ENCODE peak calls at places on chromosomes 12 and 14, in six cellular contexts. Q, R, V, B, G and E are unnamed samples.

GRCh38 chr14:24630087-24630871 is 3.7 kb downstream of the GZMB start:
- DNase-seq in Q (no peak), R (no peak), V (no peak), B (no peak), G (no peak), E (no peak)

GRCh38 chr12:15200703-15201102 is 20.5 kb downstream of the RERG start:
- DNase-seq in Q (peak), R (no peak), V (no peak), B (no peak), G (no peak), E (no peak)

GRCh38 chr12:112839386-112839972 is 47.9 kb downstream of the RPH3A start:
- DNase-seq in Q (peak), R (peak), V (peak), B (peak), G (no peak), E (no peak)

GRCh38 chr12:113609692-113610469 is 138.2 kb upstream of the LHX5 start:
- DNase-seq in Q (no peak), R (no peak), V (peak), B (no peak), G (no peak), E (no peak)

GRCh38 chr14:100106260-100106659 is 41.0 kb downstream of the EVL start:
- DNase-seq in Q (no peak), R (no peak), V (no peak), B (no peak), G (no peak), E (no peak)

GRCh38 chr14:71464840-71465239 is 467.4 kb upstream of the RGS6 start:
- DNase-seq in Q (no peak), R (no peak), V (no peak), B (no peak), G (no peak), E (no peak)

GRCh38 chr12:78260976-78261375 is 430.3 kb downstream of the NAV3 start:
- DNase-seq in Q (no peak), R (no peak), V (no peak), B (no peak), G (no peak), E (no peak)

GRCh38 chr14:74349757-74350156 is 1.5 kb downstream of the VRTN start:
- DNase-seq in Q (no peak), R (no peak), V (peak), B (no peak), G (no peak), E (no peak)

GRCh38 chr12:121015825-121016766 is at the start of gene C12orf43:
- DNase-seq in Q (peak), R (peak), V (peak), B (peak), G (peak), E (peak)

GRCh38 chr12:34402228-34402898 is 380.1 kb downstream of the ALG10 start:
- DNase-seq in Q (no peak), R (no peak), V (no peak), B (no peak), G (peak), E (peak)

GRCh38 chr12:106084048-106084671 is 54.6 kb downstream of the NUAK1 start:
- DNase-seq in Q (peak), R (peak), V (peak), B (peak), G (no peak), E (no peak)

DNA sequence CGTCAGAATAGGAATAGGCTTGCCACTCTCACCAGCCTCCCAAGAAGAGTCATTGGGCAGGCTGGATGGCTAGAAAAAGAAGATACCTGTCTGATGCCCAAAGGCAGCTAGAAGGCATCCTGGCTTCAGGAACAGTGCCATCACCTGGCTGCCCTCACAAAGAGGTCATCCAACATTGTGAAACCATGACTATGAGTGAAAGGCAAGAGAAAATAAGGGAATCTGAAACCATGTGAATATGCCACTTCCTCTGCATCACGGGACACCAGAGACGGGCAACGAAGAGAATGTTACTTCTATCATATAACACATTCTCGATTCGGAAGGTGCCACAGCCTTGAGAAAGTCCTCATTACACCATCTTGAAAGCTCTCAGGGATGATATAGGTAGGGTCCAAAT is 182.0 kb downstream of the DAD1 start:
- DNase-seq in Q (no peak), R (no peak), V (no peak), B (no peak), G (no peak), E (no peak)
- TF ChIP-seq CTCF in Q (no peak), R (no peak), V (no peak), B (no peak), G (no peak), E (no peak)

DNA sequence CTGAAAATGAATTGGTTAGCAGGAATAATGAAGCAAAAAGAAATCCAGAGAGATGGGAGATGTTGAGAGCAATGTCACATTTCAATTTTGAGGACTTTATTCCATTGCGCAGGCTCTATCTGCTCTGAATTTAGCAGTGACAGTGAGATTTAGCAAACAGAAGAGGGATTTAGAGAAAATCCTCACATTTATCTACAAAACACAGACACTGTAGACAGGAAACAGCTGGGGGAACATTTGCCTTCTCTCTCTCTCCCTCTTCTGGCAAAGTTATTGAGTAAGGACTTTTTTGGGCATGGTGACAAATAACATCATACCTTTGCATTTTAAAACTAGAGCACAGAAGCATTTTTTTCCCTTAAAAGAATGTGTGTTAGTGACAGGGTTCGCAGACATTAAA is at the start of gene IGF1:
- DNase-seq in Q (peak), R (peak), V (peak), B (peak), G (peak), E (no peak)
- TF ChIP-seq CTCF in Q (peak), R (peak), V (peak), B (peak), G (peak), E (no peak)

GRCh38 chr14:58947816-58948440 is 240.5 kb upstream of the DAAM1 start:
- DNase-seq in Q (peak), R (no peak), V (peak), B (peak), G (no peak), E (no peak)
- TF ChIP-seq CTCF in Q (no peak), R (no peak), V (peak), B (peak), G (no peak), E (no peak)

GRCh38 chr14:75984674-75985073 is 889 bp upstream of the IFT43 start:
- DNase-seq in Q (no peak), R (no peak), V (no peak), B (no peak), G (no peak), E (no peak)

GRCh38 chr14:75980856-75981255 is 939 bp downstream of the TGFB3 start:
- DNase-seq in Q (no peak), R (peak), V (no peak), B (peak), G (peak), E (no peak)

GRCh38 chr14:75981826-75982723 is at the start of gene TGFB3:
- DNase-seq in Q (peak), R (peak), V (peak), B (peak), G (peak), E (peak)

GRCh38 chr14:75981426-75981825 is 369 bp downstream of the TGFB3 start:
- DNase-seq in Q (no peak), R (no peak), V (peak), B (peak), G (peak), E (peak)

GRCh38 chr14:75982724-75983358 is 1.0 kb upstream of the TGFB3 start:
- DNase-seq in Q (peak), R (peak), V (no peak), B (peak), G (peak), E (no peak)
- TF ChIP-seq CTCF in Q (no peak), R (no peak), V (no peak), B (no peak), G (no peak), E (no peak)